ENCODE peak calls at places on chromosome 1, in seven cellular contexts. M, L, Q, O, P, T and C are unnamed samples.

GRCh38 chr1:56527548-56528302 is 51.6 kb downstream of the PLPP3 start:
- DNase-seq in M (no peak), L (no peak), Q (no peak), O (no peak), P (no peak), T (no peak), C (no peak)

GRCh38 chr1:196933531-196934189 is 9.9 kb upstream of the CFHR2 start:
- DNase-seq in M (no peak), L (no peak), Q (no peak), O (no peak), P (no peak), T (no peak), C (peak; percentile 70)

GRCh38 chr1:56403321-56403720 is 176.0 kb downstream of the PLPP3 start:
- DNase-seq in M (no peak), L (no peak), Q (no peak), O (peak; percentile 87), P (no peak), T (no peak), C (no peak)

GRCh38 chr1:241186716-241187115 is 170.3 kb downstream of the RGS7 start:
- DNase-seq in M (no peak), L (no peak), Q (no peak), O (no peak), P (no peak), T (no peak), C (no peak)

GRCh38 chr1:87330201-87330953 is 1.7 kb downstream of the LMO4 start:
- DNase-seq in M (peak; percentile 87), L (no peak), Q (no peak), O (peak; percentile 46), P (peak; percentile 60), T (peak; percentile 32), C (no peak)

GRCh38 chr1:221040716-221041275 is 161.6 kb downstream of the HLX start:
- DNase-seq in M (no peak), L (no peak), Q (no peak), O (no peak), P (peak; percentile 17), T (no peak), C (no peak)

GRCh38 chr1:15026114-15026483 is 127.4 kb upstream of the TMEM51 start:
- DNase-seq in M (no peak), L (no peak), Q (no peak), O (no peak), P (no peak), T (no peak), C (no peak)

GRCh38 chr1:172478485-172478884 is 34.6 kb upstream of the PIGC start:
- DNase-seq in M (no peak), L (no peak), Q (no peak), O (peak; percentile 67), P (no peak), T (no peak), C (no peak)

GRCh38 chr1:16055613-16056520 is 12.3 kb downstream of the CLCNKB start:
- DNase-seq in M (peak; percentile 98), L (peak; percentile 87), Q (peak; percentile 86), O (peak; percentile 91), P (peak; percentile 91), T (peak; percentile 92), C (peak; percentile 73)

GRCh38 chr1:108830119-108831008 is 26.5 kb downstream of the AKNAD1 start:
- DNase-seq in M (no peak), L (no peak), Q (no peak), O (peak; percentile 85), P (peak; percentile 93), T (no peak), C (peak; percentile 97)

GRCh38 chr1:62391369-62391971 is 45.4 kb upstream of the USP1 start:
- DNase-seq in M (no peak), L (peak; percentile 58), Q (no peak), O (no peak), P (peak; percentile 24), T (peak; percentile 42), C (peak; percentile 10)

GRCh38 chr1:85553416-85553815 is 27.1 kb upstream of the CCN1 start:
- DNase-seq in M (no peak), L (no peak), Q (no peak), O (no peak), P (no peak), T (no peak), C (no peak)

GRCh38 chr1:166350490-166350889 is 183.7 kb upstream of the FAM78B start:
- DNase-seq in M (peak; percentile 30), L (no peak), Q (no peak), O (no peak), P (no peak), T (no peak), C (no peak)

GRCh38 chr1:212699839-212700596 is at the start of gene BATF3:
- DNase-seq in M (no peak), L (peak; percentile 22), Q (peak; percentile 63), O (no peak), P (peak; percentile 76), T (peak; percentile 65), C (peak; percentile 27)

GRCh38 chr1:23629728-23630290 is 61.8 kb upstream of the RPL11 start:
- DNase-seq in M (no peak), L (no peak), Q (no peak), O (peak; percentile 75), P (no peak), T (no peak), C (no peak)

GRCh38 chr1:151368745-151369610 is 3.5 kb downstream of the SELENBP1 start:
- DNase-seq in M (peak; percentile 57), L (no peak), Q (no peak), O (no peak), P (no peak), T (no peak), C (no peak)

GRCh38 chr1:6005276-6005917 is 13.2 kb upstream of the NPHP4 start:
- DNase-seq in M (no peak), L (no peak), Q (no peak), O (no peak), P (no peak), T (no peak), C (no peak)

GRCh38 chr1:11059166-11059989 is 440 bp downstream of the SRM start:
- DNase-seq in M (peak; percentile 88), L (no peak), Q (no peak), O (no peak), P (peak; percentile 41), T (no peak), C (no peak)

GRCh38 chr1:84264961-84265360 is 36.5 kb upstream of the SAMD13 start:
- DNase-seq in M (no peak), L (no peak), Q (no peak), O (no peak), P (no peak), T (no peak), C (no peak)

GRCh38 chr1:13807213-13807612 is 107.2 kb downstream of the PRDM2 start:
- DNase-seq in M (peak; percentile 39), L (peak; percentile 70), Q (peak; percentile 15), O (peak; percentile 65), P (peak; percentile 37), T (peak; percentile 44), C (no peak)

GRCh38 chr1:94324168-94324544 is 86.8 kb upstream of the ARHGAP29 start:
- DNase-seq in M (no peak), L (no peak), Q (no peak), O (peak; percentile 46), P (peak; percentile 56), T (no peak), C (peak; percentile 56)

GRCh38 chr1:113834716-113835115 is 22.4 kb upstream of the RSBN1 start:
- DNase-seq in M (no peak), L (no peak), Q (no peak), O (peak; percentile 55), P (no peak), T (no peak), C (peak; percentile 72)

GRCh38 chr1:229156819-229157218 is 114.1 kb upstream of the RAB4A start:
- DNase-seq in M (peak; percentile 37), L (peak; percentile 32), Q (no peak), O (no peak), P (peak; percentile 13), T (peak; percentile 25), C (no peak)

GRCh38 chr1:98498651-98499050 is 162.9 kb upstream of the SNX7 start:
- DNase-seq in M (no peak), L (no peak), Q (no peak), O (no peak), P (no peak), T (no peak), C (no peak)

GRCh38 chr1:25501235-25502058 is 42.0 kb upstream of the LDLRAP1 start:
- DNase-seq in M (no peak), L (peak; percentile 50), Q (no peak), O (peak; percentile 74), P (peak; percentile 75), T (peak; percentile 34), C (peak; percentile 58)

GRCh38 chr1:31591425-31592093 is 15.2 kb downstream of the TINAGL1 start:
- DNase-seq in M (no peak), L (no peak), Q (no peak), O (peak; percentile 86), P (peak; percentile 55), T (no peak), C (peak; percentile 79)

GRCh38 chr1:18109756-18110597 is 2.4 kb downstream of the IGSF21 start:
- DNase-seq in M (peak; percentile 67), L (peak; percentile 65), Q (no peak), O (no peak), P (no peak), T (no peak), C (no peak)

GRCh38 chr1:75342799-75343198 is 208.6 kb downstream of the LHX8 start:
- DNase-seq in M (peak; percentile 79), L (no peak), Q (no peak), O (no peak), P (no peak), T (no peak), C (no peak)

GRCh38 chr1:9630331-9631081 is 21.0 kb upstream of the PIK3CD start:
- DNase-seq in M (no peak), L (no peak), Q (no peak), O (no peak), P (no peak), T (peak; percentile 38), C (no peak)

GRCh38 chr1:169821500-169821899 is 26.8 kb upstream of the METTL18 start:
- DNase-seq in M (no peak), L (no peak), Q (no peak), O (no peak), P (no peak), T (no peak), C (no peak)

GRCh38 chr1:97366986-97367385 is 553.8 kb downstream of the DPYD start:
- DNase-seq in M (no peak), L (no peak), Q (no peak), O (peak; percentile 10), P (no peak), T (no peak), C (no peak)

GRCh38 chr1:51305371-51305823 is 25.0 kb downstream of the TTC39A start:
- DNase-seq in M (no peak), L (no peak), Q (no peak), O (no peak), P (no peak), T (no peak), C (no peak)